ENCODE peak calls at places on chromosomes 7 and 10, in five cellular contexts. X, V, I, Q and U are unnamed samples.

GRCh38 chr7:139618482-139619366 is 95.2 kb downstream of the CLEC2L start:
- DNase-seq in X (peak), I (no peak), Q (peak), V (peak), U (peak)

GRCh38 chr7:27183682-27184341 is 1.2 kb downstream of the HOXA11 start:
- DNase-seq in Q (no peak), I (no peak), V (no peak), X (peak), U (peak)

GRCh38 chr7:133298080-133298479 is 45.2 kb downstream of the EXOC4 start:
- DNase-seq in X (no peak), Q (no peak), I (no peak), V (no peak), U (no peak)

GRCh38 chr7:84614821-84615506 is 420.4 kb upstream of the SEMA3A start:
- DNase-seq in Q (no peak), I (no peak), X (no peak), V (no peak), U (no peak)

GRCh38 chr7:120725376-120726039 is 132.4 kb downstream of the TSPAN12 start:
- DNase-seq in X (no peak), V (no peak), I (no peak), Q (no peak), U (no peak)

GRCh38 chr10:132173185-132173584 is 13.6 kb upstream of the DPYSL4 start:
- DNase-seq in V (no peak), Q (no peak), I (no peak), X (no peak), U (no peak)

GRCh38 chr7:134669845-134670373 is 23.3 kb downstream of the BPGM start:
- DNase-seq in I (peak), Q (no peak), V (peak), X (peak), U (peak)

GRCh38 chr10:132098539-132099421 is 33.0 kb downstream of the JAKMIP3 start:
- DNase-seq in V (no peak), Q (no peak), I (no peak), X (peak), U (peak)

GRCh38 chr10:59633063-59633462 is 76.6 kb downstream of the SLC16A9 start:
- DNase-seq in V (no peak), Q (no peak), X (no peak), I (no peak), U (no peak)

GRCh38 chr7:9835204-9835603 is 1138.5 kb upstream of the PHF14 start:
- DNase-seq in I (no peak), X (no peak), Q (no peak), V (no peak), U (no peak)

GRCh38 chr10:70576803-70577517 is 25.6 kb downstream of the PRF1 start:
- DNase-seq in Q (no peak), V (no peak), I (no peak), X (no peak), U (no peak)

GRCh38 chr10:69449841-69450240 is 1.4 kb upstream of the TSPAN15 start:
- DNase-seq in V (peak), X (peak), I (peak), Q (peak), U (peak)

GRCh38 chr7:153887756-153888591 is 164.2 kb upstream of the DPP6 start:
- DNase-seq in I (no peak), X (no peak), V (no peak), Q (no peak), U (peak)

GRCh38 chr7:79570904-79571303 is 117.4 kb upstream of the MAGI2 start:
- DNase-seq in X (no peak), I (no peak), V (no peak), Q (no peak), U (no peak)

GRCh38 chr7:32479574-32480200 is 10.5 kb downstream of the LSM5 start:
- DNase-seq in I (no peak), Q (peak), X (no peak), V (no peak), U (no peak)

GRCh38 chr10:131570716-131571307 is 259.3 kb upstream of the TCERG1L start:
- DNase-seq in Q (no peak), X (no peak), I (no peak), V (no peak), U (peak)

GRCh38 chr10:132397036-132397541 is at the start of gene PWWP2B:
- DNase-seq in V (no peak), Q (no peak), I (peak), X (peak), U (no peak)

GRCh38 chr7:37552021-37552420 is 103.4 kb upstream of the ELMO1 start:
- DNase-seq in I (no peak), X (no peak), V (no peak), Q (peak), U (no peak)

GRCh38 chr10:126013489-126014281 is 117.3 kb downstream of the FANK1 start:
- DNase-seq in Q (peak), I (no peak), V (peak), X (no peak), U (peak)

GRCh38 chr10:33114451-33114944 is 156.5 kb upstream of the ITGB1 start:
- DNase-seq in V (no peak), I (no peak), X (no peak), Q (no peak), U (no peak)

GRCh38 chr7:49894543-49894942 is 121.1 kb downstream of the VWC2 start:
- DNase-seq in V (no peak), X (no peak), I (no peak), Q (no peak), U (no peak)

GRCh38 chr7:123979876-123980275 is 53.0 kb downstream of the TMEM229A start:
- DNase-seq in V (no peak), X (no peak), I (no peak), Q (no peak), U (no peak)

GRCh38 chr10:26311383-26311940 is 94.9 kb downstream of the GAD2 start:
- DNase-seq in V (no peak), I (no peak), X (no peak), Q (peak), U (peak)

GRCh38 chr7:108838143-108838542 is 268.5 kb downstream of the DNAJB9 start:
- DNase-seq in X (no peak), Q (no peak), I (no peak), V (no peak), U (no peak)

GRCh38 chr7:15685358-15686181 is 913 bp downstream of the MEOX2 start:
- DNase-seq in I (no peak), V (no peak), X (no peak), Q (peak), U (peak)

GRCh38 chr10:115402690-115403089 is 309.5 kb downstream of the ATRNL1 start:
- DNase-seq in X (no peak), I (no peak), Q (no peak), V (no peak), U (no peak)

GRCh38 chr7:57821438-57822382 is 371.7 kb downstream of the ZNF716 start:
- DNase-seq in I (no peak), X (no peak), Q (no peak), V (no peak), U (no peak)

GRCh38 chr10:118457824-118458428 is 115.8 kb upstream of the FAM204A start:
- DNase-seq in I (no peak), Q (no peak), V (no peak), X (no peak), U (no peak)

GRCh38 chr7:25388681-25389080 is 160.4 kb upstream of the NPVF start:
- DNase-seq in X (no peak), I (no peak), V (no peak), Q (no peak), U (no peak)